ENCODE peak calls at places on chromosomes 13 and 19, in seven cellular contexts. B, W, M, U, Z, H and C are unnamed samples.

GRCh38 chr13:92994056-92994455 is 232.6 kb upstream of the GPC6 start:
- DNase-seq in Z (no peak), W (peak; percentile 80), B (no peak), M (no peak), H (no peak), U (no peak), C (peak; percentile 9)

GRCh38 chr19:4057913-4058695 is 8.6 kb downstream of the ZBTB7A start:
- DNase-seq in H (peak; percentile 40), U (peak; percentile 51), W (peak; percentile 76), Z (peak; percentile 88), B (no peak), M (peak; percentile 86), C (peak; percentile 80)

GRCh38 chr19:55188620-55189019 is 8.5 kb upstream of the SYT5 start:
- DNase-seq in B (no peak), M (no peak), W (no peak), Z (no peak), U (no peak), H (no peak), C (no peak)

GRCh38 chr19:53962887-53963435 is at the start of gene CACNG8:
- DNase-seq in M (no peak), H (no peak), U (no peak), B (no peak), W (no peak), Z (no peak), C (no peak)

GRCh38 chr13:48750588-48751383 is 97.1 kb downstream of the CYSLTR2 start:
- DNase-seq in Z (no peak), H (no peak), B (no peak), W (no peak), U (no peak), M (peak; percentile 69), C (peak; percentile 38)

GRCh38 chr19:55146078-55146647 is 2.8 kb downstream of the TNNT1 start:
- DNase-seq in M (no peak), W (no peak), B (peak; percentile 79), Z (peak; percentile 67), H (no peak), U (no peak), C (no peak)

GRCh38 chr13:97028441-97029299 is 34.4 kb upstream of the OXGR1 start:
- DNase-seq in U (peak; percentile 39), Z (peak; percentile 47), B (peak; percentile 58), H (peak; percentile 13), M (peak; percentile 44), W (peak; percentile 12), C (peak; percentile 67)

GRCh38 chr13:40550130-40550529 is 116.3 kb downstream of the FOXO1 start:
- DNase-seq in W (peak; percentile 23), U (no peak), Z (no peak), B (no peak), M (no peak), H (no peak), C (peak; percentile 32)

GRCh38 chr19:17194608-17195007 is 20.5 kb upstream of the USE1 start:
- DNase-seq in H (no peak), W (no peak), M (no peak), U (no peak), B (no peak), Z (no peak), C (no peak)

GRCh38 chr19:47315125-47315821 is 5.6 kb downstream of the C5AR1 start:
- DNase-seq in W (peak; percentile 83), U (no peak), M (no peak), Z (peak; percentile 87), B (no peak), H (no peak), C (peak; percentile 96)

GRCh38 chr13:46146898-46147297 is 35.1 kb downstream of the LCP1 start:
- DNase-seq in B (peak; percentile 35), H (no peak), M (no peak), Z (no peak), U (no peak), W (no peak), C (peak; percentile 22)
- TF ChIP-seq CTCF in B (no peak), H (no peak), M (no peak), Z (no peak), U (no peak), W (peak; percentile 17), C (peak; percentile 70)

GRCh38 chr13:64529874-64530485 is 2700.2 kb downstream of the PCDH9 start:
- DNase-seq in H (no peak), M (no peak), U (no peak), Z (no peak), B (peak; percentile 36), W (no peak), C (no peak)
- TF ChIP-seq CTCF in H (peak; percentile 21), M (no peak), U (no peak), Z (no peak), B (peak; percentile 48), W (peak; percentile 57), C (peak; percentile 77)

GRCh38 chr19:6219592-6220290 is 60.0 kb downstream of the MLLT1 start:
- DNase-seq in B (no peak), Z (no peak), U (no peak), M (peak; percentile 65), W (no peak), H (no peak), C (no peak)

GRCh38 chr19:6219147-6219525 is 60.6 kb downstream of the MLLT1 start:
- DNase-seq in M (no peak), W (no peak), Z (no peak), B (no peak), H (no peak), U (no peak), C (no peak)

GRCh38 chr19:6216996-6217751 is 62.6 kb downstream of the MLLT1 start:
- DNase-seq in U (no peak), H (no peak), B (peak; percentile 48), Z (no peak), W (peak; percentile 47), M (peak; percentile 83), C (peak; percentile 22)

GRCh38 chr19:6217752-6218403 is 61.9 kb downstream of the MLLT1 start:
- DNase-seq in W (no peak), U (no peak), H (no peak), M (peak; percentile 40), B (no peak), Z (no peak), C (no peak)

GRCh38 chr19:6218497-6219146 is 61.2 kb downstream of the MLLT1 start:
- DNase-seq in W (peak; percentile 40), Z (peak; percentile 75), U (peak; percentile 88), B (peak; percentile 97), M (peak; percentile 91), H (peak; percentile 74), C (peak; percentile 68)
- TF ChIP-seq CTCF in W (peak; percentile 63), Z (peak; percentile 78), U (peak; percentile 99), B (peak; percentile 99), M (peak; percentile 97), H (peak; percentile 93), C (peak; percentile 94)

DNA sequence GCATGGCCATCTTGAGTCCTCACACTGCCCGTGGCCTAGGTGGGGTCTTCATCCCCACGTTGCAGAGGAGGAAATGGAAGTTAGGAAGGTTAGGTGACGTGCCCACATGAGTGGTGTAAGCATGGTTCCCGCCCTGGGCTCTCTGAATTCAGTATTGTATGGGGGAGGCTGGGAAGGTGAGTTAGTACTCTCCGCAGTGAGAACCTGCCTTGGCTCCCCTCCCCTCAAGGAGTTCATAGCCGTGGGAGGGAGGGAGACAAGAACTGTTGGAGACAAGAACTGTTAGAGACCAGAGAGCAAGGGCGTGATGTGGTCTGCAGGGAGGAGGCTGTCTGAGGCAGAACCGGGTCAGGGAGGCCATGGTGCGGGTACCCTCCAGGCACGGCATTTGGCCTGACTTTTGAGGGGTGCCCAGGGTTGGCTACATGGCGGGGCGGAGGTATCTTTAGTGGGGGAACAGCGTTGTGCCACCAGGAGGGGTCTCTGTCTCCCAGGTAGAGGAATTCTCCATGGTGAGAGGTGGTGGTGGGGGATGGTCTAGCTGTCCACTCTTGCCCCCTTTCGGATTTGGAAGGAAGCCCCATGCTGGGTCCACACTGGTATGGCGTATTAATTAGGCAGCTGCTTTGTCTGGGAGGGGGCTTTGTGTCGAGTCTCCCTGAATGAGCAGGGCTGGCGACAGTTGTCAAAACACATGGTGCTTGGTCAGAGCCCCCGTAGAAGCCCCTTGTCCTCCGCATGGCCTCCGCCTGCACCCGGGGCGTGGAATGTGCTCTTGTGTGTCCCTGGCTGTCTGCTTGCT is 45.8 kb downstream of the CAPN12 start:
- DNase-seq in Z (no peak), M (no peak), U (no peak), H (no peak), B (no peak), W (no peak), C (no peak)
- TF ChIP-seq CTCF in Z (no peak), M (no peak), U (no peak), H (no peak), B (no peak), W (no peak), C (no peak)

DNA sequence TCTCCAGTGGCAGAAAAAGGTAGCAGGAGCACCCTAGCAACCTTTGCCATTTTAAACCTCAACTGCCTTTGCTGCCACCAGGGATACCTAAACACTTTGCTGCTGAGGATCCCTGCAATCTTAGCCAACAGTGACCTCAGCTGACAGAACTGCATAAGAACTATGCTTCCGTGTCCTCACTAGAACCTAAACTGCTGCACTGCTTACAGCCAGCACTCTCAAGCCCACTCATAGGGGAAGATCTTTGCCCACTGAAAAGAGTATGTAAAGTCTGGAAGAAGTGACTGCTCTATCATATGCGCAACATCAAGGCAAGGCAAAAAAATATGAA is 270.0 kb upstream of the PCDH20 start:
- DNase-seq in H (no peak), Z (no peak), W (no peak), M (no peak), U (no peak), B (peak; percentile 28), C (no peak)
- TF ChIP-seq CTCF in H (no peak), Z (no peak), W (no peak), M (no peak), U (peak; percentile 7), B (peak; percentile 14), C (peak; percentile 35)

DNA sequence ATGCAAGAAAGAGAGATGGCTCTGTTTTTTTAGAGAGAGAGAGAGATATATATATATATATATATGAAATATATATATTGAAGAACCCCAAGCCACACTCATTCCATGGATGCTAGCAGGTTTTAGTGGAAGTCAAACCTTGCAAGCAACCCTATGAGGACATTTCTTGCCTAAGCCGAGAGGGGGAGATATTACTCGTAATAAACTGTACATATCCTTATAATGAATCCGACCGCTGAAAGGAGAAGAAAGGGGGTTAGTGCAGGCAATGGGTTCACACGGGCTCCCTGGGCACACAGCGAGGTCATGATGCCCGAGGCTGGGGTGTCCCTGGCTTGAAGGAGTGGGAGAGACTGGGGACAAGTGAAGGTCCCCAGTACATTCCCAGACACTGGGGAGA is 78.3 kb downstream of the IER2 start:
- DNase-seq in B (no peak), M (no peak), Z (no peak), W (no peak), H (no peak), U (no peak), C (no peak)
- TF ChIP-seq CTCF in B (no peak), M (no peak), Z (no peak), W (no peak), H (no peak), U (no peak), C (peak; percentile 5)

GRCh38 chr19:34124828-34125227 is 47.5 kb upstream of the LSM14A start:
- DNase-seq in B (no peak), H (no peak), U (no peak), M (no peak), W (no peak), Z (no peak), C (no peak)

GRCh38 chr19:34126966-34127365 is 45.3 kb upstream of the LSM14A start:
- DNase-seq in H (no peak), B (no peak), U (no peak), Z (no peak), W (no peak), M (no peak), C (no peak)

GRCh38 chr19:34118879-34119748 is 53.2 kb upstream of the LSM14A start:
- DNase-seq in M (no peak), W (no peak), Z (no peak), B (no peak), H (no peak), U (no peak), C (no peak)

GRCh38 chr19:34120846-34121639 is 51.3 kb upstream of the LSM14A start:
- DNase-seq in H (peak; percentile 31), B (peak; percentile 66), W (peak; percentile 16), M (no peak), Z (peak; percentile 62), U (no peak), C (peak; percentile 61)
- TF ChIP-seq CTCF in H (peak; percentile 73), B (peak; percentile 62), W (peak; percentile 77), M (no peak), Z (peak; percentile 87), U (peak; percentile 20), C (peak; percentile 95)